ENCODE peak calls at places on chromosome 9, in four cellular contexts. C is upper lobe of left lung, Q is Panc1, T is upper lobe of right lung. F is an unnamed sample.

GRCh38 chr9:79565245-79565644 is 6.5 kb upstream of the TLE4 start:
- ATAC-seq in C (no peak), T (no peak), Q (no peak), F (no peak)

GRCh38 chr9:88593537-88594185 is 58.7 kb downstream of the NXNL2 start:
- ATAC-seq in T (peak), C (peak), Q (no peak), F (peak)

GRCh38 chr9:74772126-74772525 is 115.6 kb downstream of the TRPM6 start:
- ATAC-seq in C (no peak), Q (no peak), T (no peak), F (no peak)

GRCh38 chr9:113463418-113464285 is at the start of gene RGS3:
- ATAC-seq in T (peak), Q (peak), C (peak), F (peak)

GRCh38 chr9:127721391-127721821 is 5.5 kb downstream of the TTC16 start:
- ATAC-seq in C (no peak), T (peak), Q (peak), F (no peak)

GRCh38 chr9:83066771-83067170 is 3.8 kb upstream of the RASEF start:
- ATAC-seq in Q (no peak), C (no peak), T (no peak), F (no peak)

GRCh38 chr9:131398204-131398603 is 4.3 kb downstream of the PRRC2B start:
- ATAC-seq in T (peak), Q (no peak), C (no peak), F (no peak)

GRCh38 chr9:9563817-9564216 is 1049.0 kb downstream of the PTPRD start:
- ATAC-seq in Q (no peak), C (no peak), T (no peak), F (no peak)

GRCh38 chr9:36163840-36164175 is 5.4 kb upstream of the CCIN start:
- ATAC-seq in C (peak), Q (no peak), T (no peak), F (peak)

GRCh38 chr9:130715270-130716077 is 21.9 kb downstream of the EXOSC2 start:
- ATAC-seq in Q (no peak), T (no peak), C (no peak), F (no peak)

GRCh38 chr9:74942801-74943200 is 9.9 kb downstream of the C9orf40 start:
- ATAC-seq in C (no peak), Q (no peak), T (no peak), F (no peak)

GRCh38 chr9:34032631-34033030 is 16.1 kb downstream of the UBAP2 start:
- ATAC-seq in T (no peak), C (no peak), Q (no peak), F (no peak)

GRCh38 chr9:4985376-4986266 is 549 bp downstream of the JAK2 start:
- ATAC-seq in Q (peak), T (no peak), C (peak), F (no peak)

GRCh38 chr9:76181781-76182180 is 212.4 kb downstream of the RFK start:
- ATAC-seq in C (no peak), Q (no peak), T (no peak), F (no peak)
- H3K27ac ChIP-seq in C (no peak), Q (no peak), T (no peak), F (no peak)

DNA sequence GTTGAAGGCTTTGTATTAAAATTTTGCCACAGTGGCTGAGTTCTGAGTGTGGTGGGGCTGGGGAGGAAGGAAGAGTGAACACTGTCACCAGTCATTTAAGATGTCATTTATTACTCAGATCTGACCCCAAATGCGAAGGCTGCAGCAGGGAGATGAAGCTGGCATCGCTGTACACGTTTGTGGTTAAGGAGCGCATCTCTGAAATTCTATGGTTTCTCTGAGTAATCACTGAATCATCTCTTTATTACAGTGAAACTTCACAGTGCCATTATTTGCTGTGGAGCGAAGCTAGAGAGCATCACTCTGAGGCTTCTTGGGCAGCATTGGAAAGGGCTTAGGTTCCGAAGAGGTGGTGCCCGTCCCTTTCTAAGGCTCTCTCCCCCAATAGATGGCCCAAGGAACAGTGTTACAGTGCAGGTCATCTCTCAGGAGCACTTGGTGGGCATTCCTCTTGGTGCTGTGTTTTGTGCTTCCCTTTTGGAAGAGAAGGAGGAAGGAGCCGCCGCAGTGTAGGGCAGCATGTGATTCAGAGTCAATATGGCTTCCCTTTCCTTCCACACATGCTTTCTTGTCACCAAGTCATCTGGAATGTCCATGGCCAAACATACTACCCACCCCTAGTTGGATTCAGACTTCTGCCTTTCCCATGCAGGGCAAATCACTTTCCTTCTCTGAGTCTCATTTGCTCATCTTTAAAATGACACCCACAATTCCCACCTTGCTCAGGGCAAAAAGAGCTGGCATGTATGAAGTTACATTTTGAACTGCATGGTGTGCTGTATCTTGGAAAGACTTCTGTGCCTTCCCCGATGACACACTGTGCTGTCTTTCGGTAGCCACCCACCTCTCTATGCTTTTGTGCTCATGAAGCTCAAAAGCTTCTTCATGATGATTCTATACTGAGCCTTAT is 9.3 kb upstream of the TEX48 start:
- ATAC-seq in C (peak), T (no peak), Q (peak), F (no peak)
- H3K4me3 ChIP-seq in C (no peak), T (no peak), Q (no peak), F (no peak)

DNA sequence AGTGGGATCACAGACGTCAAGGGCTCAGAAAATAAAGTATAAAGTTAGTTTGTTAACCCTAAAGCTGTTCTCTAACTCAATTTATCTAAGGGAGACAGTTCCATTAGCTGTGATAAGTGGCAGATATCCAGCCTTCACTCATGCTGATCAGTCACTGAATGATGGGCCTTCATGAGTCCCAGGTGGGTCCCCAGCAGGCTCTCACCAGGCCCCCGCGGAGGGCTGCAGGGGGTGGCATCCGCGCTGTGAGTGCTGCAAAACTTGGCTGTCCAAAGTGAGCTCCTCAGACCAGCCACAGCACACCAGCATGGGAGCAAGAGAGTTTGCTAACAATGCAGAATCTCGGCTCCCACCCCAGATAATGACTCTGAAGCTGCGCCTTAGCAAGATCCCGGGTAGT is 187.2 kb downstream of the GNA14 start:
- ATAC-seq in Q (no peak), T (no peak), C (no peak), F (no peak)
- H3K27ac ChIP-seq in Q (no peak), T (no peak), C (no peak), F (no peak)

DNA sequence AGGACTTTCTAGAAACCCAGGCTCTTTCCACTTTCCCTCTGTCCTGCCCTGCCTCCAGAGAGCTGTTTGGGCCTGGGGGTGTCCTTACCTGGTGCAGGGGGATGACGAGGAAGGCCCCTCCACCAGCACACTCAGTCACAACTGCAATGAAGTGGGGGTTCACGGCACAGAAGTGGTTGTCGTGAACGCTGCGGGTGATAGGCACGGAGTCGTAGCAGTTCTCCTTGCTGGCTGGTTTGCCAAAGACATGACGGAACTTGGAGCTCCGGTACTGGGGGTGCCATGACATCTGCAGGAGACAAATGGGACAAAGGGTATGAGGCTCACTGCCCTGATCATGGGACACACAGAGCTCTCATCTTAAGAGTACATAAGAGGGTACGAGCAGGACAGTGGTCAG is 35.1 kb downstream of the CORO2A start:
- ATAC-seq in Q (no peak), C (no peak), T (no peak), F (no peak)
- H3K4me3 ChIP-seq in Q (no peak), C (no peak), T (no peak), F (no peak)

DNA sequence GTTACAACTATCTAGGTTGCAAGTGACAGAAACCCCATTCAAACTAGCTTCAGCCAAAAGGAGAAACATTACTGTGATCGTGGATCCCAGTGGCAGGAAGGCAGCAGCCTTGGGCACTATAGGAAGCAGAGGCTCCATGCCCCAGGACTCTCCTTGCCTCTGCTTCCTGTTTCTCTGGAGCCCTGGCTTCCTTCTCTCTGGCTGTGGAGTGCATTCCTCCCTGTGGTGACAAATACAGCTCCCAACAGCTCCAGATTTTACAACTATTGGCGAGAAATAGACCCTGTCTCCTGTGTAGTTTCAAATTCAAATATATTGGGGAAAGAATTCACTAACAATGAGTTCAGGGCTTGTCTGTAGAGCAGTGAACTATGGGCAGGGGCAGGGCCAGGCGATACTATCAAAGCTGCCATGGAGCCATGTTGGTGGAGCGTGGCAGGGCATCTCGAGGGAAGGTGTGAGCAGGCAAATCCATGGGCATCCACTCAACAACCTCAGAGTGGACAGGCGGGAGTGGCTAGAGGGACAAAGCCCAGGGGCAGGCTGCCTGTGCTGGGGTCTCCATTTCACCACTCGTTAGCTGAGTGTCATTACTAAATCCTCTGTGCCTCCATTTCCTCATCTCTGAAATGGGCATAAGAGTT is 189.5 kb downstream of the ERCC6L2 start:
- ATAC-seq in T (no peak), Q (no peak), C (no peak), F (no peak)
- H3K27ac ChIP-seq in T (no peak), Q (no peak), C (no peak), F (no peak)

DNA sequence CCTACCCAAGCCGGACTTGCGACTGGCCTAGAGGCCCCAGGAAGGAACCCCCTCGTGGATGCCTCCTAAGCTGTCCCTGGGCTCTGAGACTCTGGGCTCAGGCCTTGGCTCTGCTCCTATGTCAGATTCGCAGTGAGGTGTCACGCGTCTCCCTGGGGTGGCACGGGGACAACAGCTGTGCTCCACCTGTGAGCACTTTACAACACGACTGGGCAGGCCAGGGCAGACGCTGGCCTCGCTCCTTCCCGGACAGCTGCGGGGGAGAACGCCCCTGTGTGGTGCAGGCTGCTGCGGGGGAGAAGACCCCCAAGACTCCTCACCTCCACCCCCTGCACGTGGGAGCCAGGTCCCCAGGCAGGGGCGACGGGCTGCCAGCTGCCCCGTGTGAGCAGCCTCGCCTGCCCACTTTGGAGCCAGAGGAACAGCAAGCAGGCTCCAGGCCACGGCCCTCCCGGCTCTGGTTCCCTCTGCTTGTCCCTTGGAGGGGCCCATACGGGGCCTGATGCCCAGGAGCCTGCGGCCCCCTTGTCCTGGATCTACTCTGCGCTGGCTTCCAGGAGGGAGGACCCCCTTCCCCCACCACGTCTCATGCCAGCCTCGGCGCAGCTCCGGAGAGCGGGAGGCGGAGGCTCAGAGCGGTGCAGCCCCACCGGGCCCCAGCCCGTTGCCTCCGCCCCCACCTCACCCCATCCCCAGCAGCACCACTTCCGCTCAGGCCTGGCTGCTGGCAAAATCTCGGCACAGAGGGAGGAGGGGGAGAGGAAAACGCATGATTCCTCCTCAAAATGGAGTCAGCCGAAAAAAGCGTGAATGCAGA is 36.0 kb downstream of the SARDH start:
- ATAC-seq in Q (no peak), C (peak), T (peak), F (peak)
- H3K4me3 ChIP-seq in Q (no peak), C (peak), T (peak), F (no peak)

GRCh38 chr9:135575995-135576631 is 14.6 kb downstream of the PAEP start:
- ATAC-seq in C (no peak), Q (no peak), T (peak), F (no peak)
- H3K27ac ChIP-seq in C (no peak), Q (no peak), T (no peak), F (no peak)

F was measured in gastroesophageal sphincter.